ENCODE peak calls at places on chromosomes 2 and 18, in ten cellular contexts. One of them, this sample, is unnamed.

GRCh38 chr2:234999740-235000425 is 48.1 kb downstream of the SH3BP4 start:
- DNase-seq in PC-3: no peak
- DNase-seq in fibroblast of lung: no peak
- DNase-seq in MM.1S: no peak
- DNase-seq in NT2/D1: no peak
- DNase-seq in colonic mucosa: no peak
- DNase-seq in mesenchymal stem cell: no peak
- DNase-seq in K562: no peak
- DNase-seq in HCT116: no peak
- DNase-seq in mesendoderm: no peak
- DNase-seq in this sample: no peak

GRCh38 chr2:102589444-102589843 is 29.9 kb upstream of the SLC9A2 start:
- DNase-seq in PC-3: no peak
- DNase-seq in fibroblast of lung: no peak
- DNase-seq in MM.1S: no peak
- DNase-seq in NT2/D1: no peak
- DNase-seq in colonic mucosa: no peak
- DNase-seq in mesenchymal stem cell: no peak
- DNase-seq in K562: no peak
- DNase-seq in HCT116: no peak
- DNase-seq in mesendoderm: no peak
- DNase-seq in this sample: no peak

GRCh38 chr2:97935719-97936161 is 60.0 kb downstream of the TMEM131 start:
- DNase-seq in PC-3: peak
- DNase-seq in fibroblast of lung: peak
- DNase-seq in MM.1S: no peak
- DNase-seq in NT2/D1: no peak
- DNase-seq in colonic mucosa: no peak
- DNase-seq in mesenchymal stem cell: peak
- DNase-seq in K562: peak
- DNase-seq in HCT116: peak
- DNase-seq in mesendoderm: peak
- DNase-seq in this sample: no peak

GRCh38 chr2:164014068-164014577 is 278.3 kb upstream of the FIGN start:
- DNase-seq in PC-3: no peak
- DNase-seq in fibroblast of lung: peak
- DNase-seq in MM.1S: no peak
- DNase-seq in NT2/D1: peak
- DNase-seq in colonic mucosa: no peak
- DNase-seq in mesenchymal stem cell: no peak
- DNase-seq in K562: no peak
- DNase-seq in HCT116: no peak
- DNase-seq in mesendoderm: no peak
- DNase-seq in this sample: no peak

GRCh38 chr2:215698566-215698965 is 262.7 kb upstream of the FN1 start:
- DNase-seq in PC-3: no peak
- DNase-seq in fibroblast of lung: peak
- DNase-seq in MM.1S: peak
- DNase-seq in NT2/D1: no peak
- DNase-seq in colonic mucosa: no peak
- DNase-seq in mesenchymal stem cell: peak
- DNase-seq in K562: no peak
- DNase-seq in HCT116: no peak
- DNase-seq in mesendoderm: no peak
- DNase-seq in this sample: peak

GRCh38 chr18:75551071-75551470 is 123.6 kb upstream of the SMIM21 start:
- DNase-seq in PC-3: no peak
- DNase-seq in fibroblast of lung: no peak
- DNase-seq in MM.1S: no peak
- DNase-seq in NT2/D1: no peak
- DNase-seq in colonic mucosa: no peak
- DNase-seq in mesenchymal stem cell: no peak
- DNase-seq in K562: no peak
- DNase-seq in HCT116: no peak
- DNase-seq in mesendoderm: no peak
- DNase-seq in this sample: no peak

GRCh38 chr2:71963295-71963694 is 184.4 kb downstream of the CYP26B1 start:
- DNase-seq in PC-3: peak
- DNase-seq in fibroblast of lung: peak
- DNase-seq in MM.1S: no peak
- DNase-seq in NT2/D1: no peak
- DNase-seq in colonic mucosa: no peak
- DNase-seq in mesenchymal stem cell: no peak
- DNase-seq in K562: no peak
- DNase-seq in HCT116: no peak
- DNase-seq in mesendoderm: no peak
- DNase-seq in this sample: no peak

GRCh38 chr2:235576337-235576910 is 82.6 kb downstream of the AGAP1 start:
- DNase-seq in PC-3: peak
- DNase-seq in fibroblast of lung: no peak
- DNase-seq in MM.1S: no peak
- DNase-seq in NT2/D1: no peak
- DNase-seq in colonic mucosa: no peak
- DNase-seq in mesenchymal stem cell: no peak
- DNase-seq in K562: no peak
- DNase-seq in HCT116: no peak
- DNase-seq in mesendoderm: no peak
- DNase-seq in this sample: no peak

GRCh38 chr2:143152652-143153051 is 23.4 kb downstream of the ARHGAP15 start:
- DNase-seq in PC-3: no peak
- DNase-seq in fibroblast of lung: no peak
- DNase-seq in MM.1S: no peak
- DNase-seq in NT2/D1: no peak
- DNase-seq in colonic mucosa: no peak
- DNase-seq in mesenchymal stem cell: no peak
- DNase-seq in K562: no peak
- DNase-seq in HCT116: no peak
- DNase-seq in mesendoderm: no peak
- DNase-seq in this sample: no peak

GRCh38 chr2:174846941-174847938 is 83.0 kb upstream of the CHRNA1 start:
- DNase-seq in PC-3: peak
- DNase-seq in fibroblast of lung: peak
- DNase-seq in MM.1S: no peak
- DNase-seq in NT2/D1: peak
- DNase-seq in colonic mucosa: no peak
- DNase-seq in mesenchymal stem cell: peak
- DNase-seq in K562: peak
- DNase-seq in HCT116: no peak
- DNase-seq in mesendoderm: peak
- DNase-seq in this sample: no peak

GRCh38 chr2:6069354-6069753 is 377.2 kb downstream of the SOX11 start:
- DNase-seq in PC-3: no peak
- DNase-seq in fibroblast of lung: peak
- DNase-seq in MM.1S: no peak
- DNase-seq in NT2/D1: peak
- DNase-seq in colonic mucosa: no peak
- DNase-seq in mesenchymal stem cell: no peak
- DNase-seq in K562: no peak
- DNase-seq in HCT116: no peak
- DNase-seq in mesendoderm: peak
- DNase-seq in this sample: no peak

DNA sequence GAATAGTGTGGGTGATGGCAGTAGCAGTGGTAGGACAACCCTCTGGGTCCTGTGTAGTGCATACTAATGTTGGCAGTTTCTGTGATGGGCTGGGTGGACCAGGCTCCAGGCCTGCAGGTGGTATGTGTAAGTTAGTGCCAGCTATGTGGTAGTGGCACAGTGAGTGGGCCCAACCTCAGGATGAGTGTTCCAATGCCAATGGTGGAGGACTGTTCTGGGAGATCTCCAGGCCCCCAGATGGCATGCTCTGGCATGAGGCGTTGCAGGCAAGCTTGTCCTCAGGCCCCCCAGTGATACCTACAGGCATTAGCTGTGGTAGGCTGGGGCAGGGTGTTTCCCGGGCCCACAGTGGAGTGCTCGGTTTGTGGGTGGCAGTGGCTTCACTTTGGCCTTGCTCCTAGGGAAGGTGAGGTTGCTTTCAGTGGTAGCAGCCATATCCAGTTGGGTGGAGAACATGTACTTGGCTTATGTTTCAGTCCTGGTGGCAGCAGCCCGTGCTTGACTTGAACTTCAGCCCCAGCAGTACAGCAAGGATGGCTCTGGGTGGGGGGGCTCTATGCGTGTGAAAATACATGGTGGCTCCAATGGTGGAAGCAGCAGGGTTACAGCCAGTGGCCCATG is 32.4 kb downstream of the TEX51 start:
- DNase-seq in PC-3: no peak
- DNase-seq in fibroblast of lung: no peak
- DNase-seq in MM.1S: no peak
- DNase-seq in NT2/D1: no peak
- DNase-seq in colonic mucosa: no peak
- DNase-seq in mesenchymal stem cell: no peak
- DNase-seq in K562: no peak
- DNase-seq in HCT116: no peak
- DNase-seq in mesendoderm: no peak
- DNase-seq in this sample: no peak
- H3K9ac ChIP-seq in PC-3: no peak
- H3K9ac ChIP-seq in fibroblast of lung: no peak
- H3K9ac ChIP-seq in MM.1S: no peak
- H3K9ac ChIP-seq in NT2/D1: no peak
- H3K9ac ChIP-seq in colonic mucosa: no peak
- H3K9ac ChIP-seq in mesenchymal stem cell: no peak
- H3K9ac ChIP-seq in K562: no peak
- H3K9ac ChIP-seq in HCT116: no peak
- H3K9ac ChIP-seq in mesendoderm: no peak
- H3K9ac ChIP-seq in this sample: no peak

DNA sequence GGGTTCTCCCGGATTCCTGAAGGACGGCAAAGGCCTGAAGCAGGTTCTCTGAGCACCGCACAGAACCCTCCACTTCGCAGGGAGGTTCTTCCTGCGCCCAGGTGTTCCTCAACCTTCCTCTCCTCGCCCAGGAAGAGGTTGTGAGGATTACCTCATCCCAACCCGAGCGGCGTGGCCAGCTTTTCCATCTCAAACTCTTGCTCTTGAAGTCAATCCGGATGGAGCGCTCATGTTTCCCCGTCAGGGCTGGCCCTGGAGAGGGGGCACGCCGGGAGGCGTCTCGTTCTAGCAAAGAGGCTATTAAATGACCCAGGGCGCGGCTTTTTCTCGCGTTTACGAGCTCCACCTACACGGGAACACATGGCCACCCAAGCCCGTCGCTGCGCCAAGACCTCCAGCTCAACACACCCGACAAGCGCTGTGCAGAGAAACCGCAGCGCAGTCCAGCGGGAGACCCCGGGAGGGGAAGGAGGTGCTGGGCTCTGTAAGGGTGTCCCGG is 565 bp upstream of the RAB10 start:
- DNase-seq in PC-3: peak
- DNase-seq in fibroblast of lung: peak
- DNase-seq in MM.1S: no peak
- DNase-seq in NT2/D1: peak
- DNase-seq in colonic mucosa: peak
- DNase-seq in mesenchymal stem cell: peak
- DNase-seq in K562: no peak
- DNase-seq in HCT116: peak
- DNase-seq in mesendoderm: peak
- DNase-seq in this sample: peak
- H3K9ac ChIP-seq in PC-3: peak
- H3K9ac ChIP-seq in fibroblast of lung: peak
- H3K9ac ChIP-seq in MM.1S: peak
- H3K9ac ChIP-seq in NT2/D1: peak
- H3K9ac ChIP-seq in colonic mucosa: peak
- H3K9ac ChIP-seq in mesenchymal stem cell: peak
- H3K9ac ChIP-seq in K562: peak
- H3K9ac ChIP-seq in HCT116: peak
- H3K9ac ChIP-seq in mesendoderm: peak
- H3K9ac ChIP-seq in this sample: peak

GRCh38 chr2:43041167-43041566 is 185.2 kb downstream of the ZFP36L2 start:
- DNase-seq in PC-3: peak
- DNase-seq in fibroblast of lung: peak
- DNase-seq in MM.1S: no peak
- DNase-seq in NT2/D1: no peak
- DNase-seq in colonic mucosa: no peak
- DNase-seq in mesenchymal stem cell: peak
- DNase-seq in K562: peak
- DNase-seq in HCT116: no peak
- DNase-seq in mesendoderm: peak
- DNase-seq in this sample: no peak

GRCh38 chr2:43043471-43043870 is 182.9 kb downstream of the ZFP36L2 start:
- DNase-seq in PC-3: no peak
- DNase-seq in fibroblast of lung: no peak
- DNase-seq in MM.1S: no peak
- DNase-seq in NT2/D1: no peak
- DNase-seq in colonic mucosa: no peak
- DNase-seq in mesenchymal stem cell: no peak
- DNase-seq in K562: no peak
- DNase-seq in HCT116: no peak
- DNase-seq in mesendoderm: no peak
- DNase-seq in this sample: no peak

GRCh38 chr2:43039376-43040080 is 186.9 kb downstream of the ZFP36L2 start:
- DNase-seq in PC-3: no peak
- DNase-seq in fibroblast of lung: no peak
- DNase-seq in MM.1S: no peak
- DNase-seq in NT2/D1: no peak
- DNase-seq in colonic mucosa: no peak
- DNase-seq in mesenchymal stem cell: no peak
- DNase-seq in K562: no peak
- DNase-seq in HCT116: no peak
- DNase-seq in mesendoderm: no peak
- DNase-seq in this sample: no peak

GRCh38 chr2:43040084-43040854 is 186.1 kb downstream of the ZFP36L2 start:
- DNase-seq in PC-3: no peak
- DNase-seq in fibroblast of lung: no peak
- DNase-seq in MM.1S: no peak
- DNase-seq in NT2/D1: no peak
- DNase-seq in colonic mucosa: no peak
- DNase-seq in mesenchymal stem cell: peak
- DNase-seq in K562: peak
- DNase-seq in HCT116: no peak
- DNase-seq in mesendoderm: no peak
- DNase-seq in this sample: no peak

GRCh38 chr2:43041661-43042360 is 184.6 kb downstream of the ZFP36L2 start:
- DNase-seq in PC-3: peak
- DNase-seq in fibroblast of lung: peak
- DNase-seq in MM.1S: no peak
- DNase-seq in NT2/D1: peak
- DNase-seq in colonic mucosa: no peak
- DNase-seq in mesenchymal stem cell: peak
- DNase-seq in K562: peak
- DNase-seq in HCT116: no peak
- DNase-seq in mesendoderm: peak
- DNase-seq in this sample: peak
- H3K9ac ChIP-seq in PC-3: peak
- H3K9ac ChIP-seq in fibroblast of lung: no peak
- H3K9ac ChIP-seq in MM.1S: no peak
- H3K9ac ChIP-seq in NT2/D1: peak
- H3K9ac ChIP-seq in colonic mucosa: peak
- H3K9ac ChIP-seq in mesenchymal stem cell: peak
- H3K9ac ChIP-seq in K562: peak
- H3K9ac ChIP-seq in HCT116: no peak
- H3K9ac ChIP-seq in mesendoderm: peak
- H3K9ac ChIP-seq in this sample: peak

DNA sequence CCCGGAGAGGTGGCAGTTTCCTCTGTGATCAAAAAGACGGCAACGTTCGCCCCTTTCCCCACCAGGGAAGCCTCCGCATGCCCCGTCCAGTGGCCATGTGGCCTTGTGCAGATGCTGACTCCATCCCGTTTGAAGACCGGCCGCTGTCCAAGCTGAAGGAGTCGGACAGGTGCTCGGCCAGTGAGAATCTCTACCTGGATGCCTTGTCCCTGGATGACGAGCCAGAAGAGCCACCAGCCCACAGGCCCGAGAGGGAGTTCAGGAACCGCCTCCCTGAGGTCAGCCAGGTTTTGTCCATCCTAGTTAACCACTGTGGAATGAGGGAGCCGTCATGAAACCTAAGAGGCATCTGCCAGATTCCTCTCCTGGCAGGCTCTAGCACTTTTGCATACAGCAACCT is 113.6 kb downstream of the MTCL1 start:
- DNase-seq in PC-3: no peak
- DNase-seq in fibroblast of lung: no peak
- DNase-seq in MM.1S: no peak
- DNase-seq in NT2/D1: no peak
- DNase-seq in colonic mucosa: no peak
- DNase-seq in mesenchymal stem cell: no peak
- DNase-seq in K562: no peak
- DNase-seq in HCT116: no peak
- DNase-seq in mesendoderm: no peak
- DNase-seq in this sample: no peak
- H3K9ac ChIP-seq in PC-3: no peak
- H3K9ac ChIP-seq in fibroblast of lung: no peak
- H3K9ac ChIP-seq in MM.1S: no peak
- H3K9ac ChIP-seq in NT2/D1: no peak
- H3K9ac ChIP-seq in colonic mucosa: no peak
- H3K9ac ChIP-seq in mesenchymal stem cell: no peak
- H3K9ac ChIP-seq in K562: no peak
- H3K9ac ChIP-seq in HCT116: no peak
- H3K9ac ChIP-seq in mesendoderm: no peak
- H3K9ac ChIP-seq in this sample: no peak

This sample was measured in keratinocyte.